ENCODE peak calls at places on chromosomes 4 and X, in ten cellular contexts. R, V, L, F, K, W, P, H, G and Y are unnamed samples.
A peak's percentile ranks its signal among the peaks of the same experiment; 100 is the strongest.

GRCh38 chr4:89753601-89754066 is 83.3 kb downstream of the SNCA start:
- DNase-seq in R (no peak), V (no peak), L (peak; percentile 96), F (no peak), K (peak; percentile 95), W (no peak), P (no peak), H (no peak), G (peak; percentile 62), Y (no peak)

GRCh38 chr4:90951037-90951436 is 823.8 kb downstream of the CCSER1 start:
- DNase-seq in R (no peak), V (no peak), L (peak; percentile 78), F (no peak), K (peak; percentile 61), W (no peak), P (no peak), H (no peak), G (peak; percentile 81), Y (no peak)

GRCh38 chrX:17621566-17622270 is 115.6 kb upstream of the SCML1 start:
- DNase-seq in R (no peak), V (no peak), L (no peak), F (no peak), K (no peak), W (no peak), P (no peak), H (no peak), G (no peak), Y (no peak)

GRCh38 chrX:34491126-34491525 is 166.0 kb downstream of the TMEM47 start:
- DNase-seq in R (no peak), V (no peak), L (no peak), F (no peak), K (no peak), W (no peak), P (no peak), H (no peak), G (no peak), Y (no peak)

GRCh38 chr4:166896254-166896653 is 338.0 kb downstream of the SPOCK3 start:
- DNase-seq in R (no peak), V (no peak), L (no peak), F (no peak), K (no peak), W (no peak), P (no peak), H (no peak), G (no peak), Y (no peak)

GRCh38 chr4:160129439-160129838 is 1026.6 kb downstream of the RAPGEF2 start:
- DNase-seq in R (no peak), V (no peak), L (no peak), F (no peak), K (no peak), W (no peak), P (no peak), H (no peak), G (peak; percentile 27), Y (no peak)

GRCh38 chr4:80535551-80535950 is 200.0 kb downstream of the CFAP299 start:
- DNase-seq in R (no peak), V (no peak), L (no peak), F (no peak), K (no peak), W (no peak), P (no peak), H (no peak), G (no peak), Y (no peak)

GRCh38 chr4:73019462-73020047 is 50.0 kb downstream of the COX18 start:
- DNase-seq in R (no peak), V (peak; percentile 46), L (peak; percentile 56), F (no peak), K (peak; percentile 47), W (no peak), P (no peak), H (no peak), G (peak; percentile 18), Y (no peak)

GRCh38 chrX:10022580-10023245 is 55.6 kb downstream of the CLDN34 start:
- DNase-seq in R (peak; percentile 65), V (no peak), L (peak; percentile 83), F (peak; percentile 52), K (peak; percentile 79), W (no peak), P (no peak), H (no peak), G (peak; percentile 96), Y (no peak)

GRCh38 chr4:70425306-70425705 is 27.6 kb downstream of the OPRPN start:
- DNase-seq in R (no peak), V (no peak), L (no peak), F (no peak), K (no peak), W (no peak), P (no peak), H (no peak), G (no peak), Y (no peak)

GRCh38 chrX:65551489-65552339 is 17.1 kb upstream of the LAS1L start:
- DNase-seq in R (no peak), V (no peak), L (no peak), F (no peak), K (no peak), W (no peak), P (peak; percentile 51), H (no peak), G (no peak), Y (no peak)

GRCh38 chr4:58560736-58561135 is 1450.6 kb upstream of the IGFBP7 start:
- DNase-seq in R (no peak), V (no peak), L (no peak), F (no peak), K (no peak), W (no peak), P (no peak), H (no peak), G (no peak), Y (no peak)

GRCh38 chr4:155047755-155048154 is 160.7 kb upstream of the NPY2R start:
- DNase-seq in R (no peak), V (no peak), L (peak; percentile 94), F (no peak), K (peak; percentile 6), W (no peak), P (no peak), H (no peak), G (no peak), Y (no peak)

GRCh38 chrX:68889244-68889643 is 60.4 kb downstream of the EFNB1 start:
- DNase-seq in R (no peak), V (peak; percentile 49), L (no peak), F (no peak), K (no peak), W (no peak), P (no peak), H (no peak), G (no peak), Y (no peak)

GRCh38 chrX:112834016-112834855 is 6.4 kb downstream of the AMOT start:
- DNase-seq in R (no peak), V (no peak), L (no peak), F (no peak), K (peak; percentile 77), W (no peak), P (no peak), H (no peak), G (no peak), Y (no peak)

GRCh38 chrX:137792214-137792613 is 226.3 kb downstream of the ZIC3 start:
- DNase-seq in R (no peak), V (no peak), L (no peak), F (no peak), K (no peak), W (no peak), P (no peak), H (no peak), G (no peak), Y (no peak)
- H3K4me3 ChIP-seq in R (no peak overlapping the region), V (no peak overlapping the region), L (no peak overlapping the region), F (no peak overlapping the region), K (no peak overlapping the region), W (no peak overlapping the region), P (no peak overlapping the region), H (no peak overlapping the region), G (no peak overlapping the region), Y (no peak overlapping the region)

DNA sequence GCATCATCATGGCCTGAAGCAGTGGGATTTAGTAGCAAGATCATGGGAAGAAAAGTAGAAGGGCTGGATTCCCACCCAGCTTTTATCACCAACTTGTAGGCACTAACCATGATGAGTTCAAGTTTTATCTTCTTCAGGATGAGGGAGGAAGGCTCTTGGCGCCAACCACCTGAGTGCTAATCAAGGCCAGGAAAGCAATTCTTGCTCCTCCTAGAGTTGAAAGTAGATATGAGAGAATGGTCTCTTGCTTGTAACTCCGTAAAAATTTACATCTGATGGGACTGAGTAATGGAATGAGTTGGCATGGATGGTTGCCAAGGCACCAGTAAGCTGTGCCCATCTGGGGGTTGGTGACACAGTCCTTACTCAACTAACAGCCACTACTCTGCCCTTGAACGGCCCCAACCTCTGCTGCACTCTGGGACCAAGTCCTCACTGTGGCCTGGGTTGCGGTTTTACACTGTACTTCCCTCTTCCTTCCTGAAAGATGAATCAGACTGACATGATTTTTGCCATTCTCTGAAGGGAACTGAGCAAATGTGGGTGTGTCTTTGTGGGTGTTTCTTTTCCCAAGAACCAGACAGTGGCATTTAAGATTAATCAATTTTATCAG is 39.4 kb upstream of the NDP start:
- DNase-seq in R (peak; percentile 59), V (peak; percentile 93), L (peak; percentile 69), F (peak; percentile 83), K (peak; percentile 41), W (no peak), P (no peak), H (no peak), G (peak; percentile 77), Y (no peak)
- TF ChIP-seq POLR2A in R (no peak), V (no peak), L (no peak), F (no peak), K (no peak), W (no peak), P (no peak), H (no peak), G (no peak), Y (no peak)

GRCh38 chr4:189162073-189162789 is 778.4 kb upstream of the FRG1 start:
- DNase-seq in R (no peak), V (no peak), L (no peak), F (no peak), K (no peak), W (no peak), P (no peak), H (no peak), G (no peak), Y (no peak)

GRCh38 chr4:189162888-189163287 is 777.8 kb upstream of the FRG1 start:
- DNase-seq in R (no peak), V (no peak), L (no peak), F (no peak), K (peak; percentile 49), W (no peak), P (no peak), H (no peak), G (no peak), Y (no peak)
- H3K4me3 ChIP-seq in R (no peak overlapping the region), V (no peak overlapping the region), L (no peak overlapping the region), F (no peak overlapping the region), K (no peak overlapping the region), W (no peak overlapping the region), P (no peak overlapping the region), H (no peak overlapping the region), G (no peak overlapping the region), Y (no peak overlapping the region)

DNA sequence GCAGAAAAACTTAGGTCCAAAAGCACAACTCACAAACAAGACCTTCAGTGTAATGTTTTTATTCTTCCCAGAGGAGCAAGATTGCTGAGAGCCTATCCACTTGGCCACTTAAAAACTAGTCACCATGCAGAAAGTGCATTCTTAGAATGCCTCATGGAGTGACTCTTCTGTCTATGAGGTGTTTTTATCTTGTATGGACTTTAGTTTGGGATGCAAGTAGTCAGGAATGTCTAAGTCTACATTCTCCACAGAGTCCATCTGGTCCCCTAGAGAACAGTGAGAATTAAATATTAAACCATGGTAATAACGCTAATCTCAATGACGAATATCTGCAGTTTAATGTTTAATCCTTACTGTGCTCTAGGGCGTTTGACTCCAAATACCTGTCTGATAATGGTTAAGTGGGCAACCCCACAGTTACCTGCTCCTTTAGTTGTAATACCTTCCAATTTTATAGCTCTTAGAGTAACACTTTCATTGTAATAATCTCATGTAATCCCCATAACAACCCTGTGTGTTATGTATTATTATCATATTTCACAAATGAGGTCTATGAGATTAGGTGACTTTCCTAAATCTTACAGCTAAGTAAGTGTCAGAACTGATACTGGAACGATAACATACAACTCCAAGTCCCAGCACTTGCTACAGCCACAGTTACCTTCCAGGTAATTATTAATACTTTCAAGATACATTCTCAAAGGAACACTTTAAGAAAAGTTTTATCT is 235.6 kb upstream of the JADE1 start:
- DNase-seq in R (no peak), V (no peak), L (no peak), F (no peak), K (peak; percentile 91), W (no peak), P (no peak), H (no peak), G (peak; percentile 96), Y (no peak)
- TF ChIP-seq POLR2A in R (no peak), V (no peak), L (no peak), F (no peak), K (no peak), W (no peak), P (no peak), H (no peak), G (no peak), Y (no peak)